ENCODE peak calls at places on chromosomes 12 and 14, in seven cellular contexts. One of them, this sample, is unnamed.

GRCh38 chr12:121537814-121538698 is 42.8 kb downstream of the KDM2B start:
- DNase-seq in epithelial cell of esophagus: no peak
- DNase-seq in stomach: peak; percentile 33
- DNase-seq in thyroid gland: peak; percentile 41
- DNase-seq in A673: peak; percentile 31
- DNase-seq in body of pancreas: no peak
- DNase-seq in heart left ventricle: no peak
- DNase-seq in this sample: no peak

GRCh38 chr12:19462441-19462840 is 23.1 kb downstream of the AEBP2 start:
- DNase-seq in heart left ventricle: no peak
- DNase-seq in body of pancreas: no peak
- DNase-seq in A673: peak; percentile 47
- DNase-seq in epithelial cell of esophagus: no peak
- DNase-seq in stomach: no peak
- DNase-seq in thyroid gland: no peak
- DNase-seq in this sample: no peak

GRCh38 chr12:11901687-11902524 is 168.8 kb upstream of the BCL2L14 start:
- DNase-seq in A673: no peak
- DNase-seq in thyroid gland: no peak
- DNase-seq in epithelial cell of esophagus: no peak
- DNase-seq in stomach: no peak
- DNase-seq in heart left ventricle: no peak
- DNase-seq in body of pancreas: no peak
- DNase-seq in this sample: no peak

GRCh38 chr14:100620437-100621100 is 33.4 kb upstream of the BEGAIN start:
- DNase-seq in heart left ventricle: no peak
- DNase-seq in A673: no peak
- DNase-seq in stomach: no peak
- DNase-seq in thyroid gland: no peak
- DNase-seq in body of pancreas: peak; percentile 7
- DNase-seq in epithelial cell of esophagus: no peak
- DNase-seq in this sample: no peak

GRCh38 chr14:63650336-63650952 is 8.8 kb upstream of the WDR89 start:
- DNase-seq in epithelial cell of esophagus: no peak
- DNase-seq in thyroid gland: peak; percentile 79
- DNase-seq in stomach: no peak
- DNase-seq in body of pancreas: peak; percentile 40
- DNase-seq in A673: no peak
- DNase-seq in heart left ventricle: no peak
- DNase-seq in this sample: no peak

GRCh38 chr14:64654072-64654899 is 49.9 kb upstream of the PLEKHG3 start:
- DNase-seq in epithelial cell of esophagus: peak; percentile 87
- DNase-seq in A673: no peak
- DNase-seq in heart left ventricle: no peak
- DNase-seq in thyroid gland: no peak
- DNase-seq in body of pancreas: no peak
- DNase-seq in stomach: no peak
- DNase-seq in this sample: no peak

GRCh38 chr12:47744005-47744651 is 14.6 kb downstream of the RAPGEF3 start:
- DNase-seq in epithelial cell of esophagus: peak; percentile 89
- DNase-seq in thyroid gland: peak; percentile 89
- DNase-seq in heart left ventricle: no peak
- DNase-seq in stomach: peak; percentile 83
- DNase-seq in A673: no peak
- DNase-seq in body of pancreas: peak; percentile 84
- DNase-seq in this sample: no peak

GRCh38 chr14:100072783-100073346 is 7.6 kb downstream of the EVL start:
- DNase-seq in body of pancreas: no peak
- DNase-seq in heart left ventricle: no peak
- DNase-seq in epithelial cell of esophagus: peak; percentile 86
- DNase-seq in thyroid gland: peak; percentile 64
- DNase-seq in stomach: peak; percentile 47
- DNase-seq in A673: no peak
- DNase-seq in this sample: no peak

GRCh38 chr14:93027810-93028723 is 87.7 kb downstream of the ITPK1 start:
- DNase-seq in stomach: no peak
- DNase-seq in thyroid gland: peak; percentile 84
- DNase-seq in A673: no peak
- DNase-seq in heart left ventricle: no peak
- DNase-seq in body of pancreas: no peak
- DNase-seq in epithelial cell of esophagus: no peak
- DNase-seq in this sample: no peak

GRCh38 chr12:34048714-34049113 is 26.4 kb downstream of the ALG10 start:
- DNase-seq in epithelial cell of esophagus: no peak
- DNase-seq in body of pancreas: no peak
- DNase-seq in heart left ventricle: no peak
- DNase-seq in thyroid gland: no peak
- DNase-seq in A673: no peak
- DNase-seq in stomach: no peak
- DNase-seq in this sample: no peak

GRCh38 chr14:38129705-38130104 is 78.0 kb upstream of the SSTR1 start:
- DNase-seq in thyroid gland: no peak
- DNase-seq in epithelial cell of esophagus: no peak
- DNase-seq in body of pancreas: no peak
- DNase-seq in heart left ventricle: no peak
- DNase-seq in stomach: no peak
- DNase-seq in A673: no peak
- DNase-seq in this sample: no peak

GRCh38 chr12:41368006-41368405 is 179.9 kb downstream of the PDZRN4 start:
- DNase-seq in body of pancreas: no peak
- DNase-seq in A673: peak; percentile 23
- DNase-seq in heart left ventricle: no peak
- DNase-seq in stomach: no peak
- DNase-seq in epithelial cell of esophagus: peak; percentile 17
- DNase-seq in thyroid gland: no peak
- DNase-seq in this sample: no peak

GRCh38 chr14:35814371-35815005 is 5.4 kb upstream of the RALGAPA1 start:
- DNase-seq in epithelial cell of esophagus: peak; percentile 66
- DNase-seq in heart left ventricle: peak; percentile 42
- DNase-seq in thyroid gland: peak; percentile 58
- DNase-seq in body of pancreas: peak; percentile 65
- DNase-seq in stomach: peak; percentile 67
- DNase-seq in A673: peak; percentile 83
- DNase-seq in this sample: no peak

GRCh38 chr12:130925616-130926015 is 28.1 kb upstream of the ADGRD1 start:
- DNase-seq in thyroid gland: no peak
- DNase-seq in epithelial cell of esophagus: no peak
- DNase-seq in A673: no peak
- DNase-seq in stomach: no peak
- DNase-seq in heart left ventricle: no peak
- DNase-seq in body of pancreas: no peak
- DNase-seq in this sample: no peak

GRCh38 chr12:42586268-42586667 is 3.3 kb downstream of the PRICKLE1 start:
- DNase-seq in epithelial cell of esophagus: no peak
- DNase-seq in stomach: no peak
- DNase-seq in thyroid gland: no peak
- DNase-seq in A673: no peak
- DNase-seq in body of pancreas: no peak
- DNase-seq in heart left ventricle: no peak
- DNase-seq in this sample: no peak

GRCh38 chr14:104322531-104323466 is 184.4 kb downstream of the KIF26A start:
- DNase-seq in stomach: peak; percentile 17
- DNase-seq in heart left ventricle: no peak
- DNase-seq in thyroid gland: no peak
- DNase-seq in epithelial cell of esophagus: no peak
- DNase-seq in A673: no peak
- DNase-seq in body of pancreas: peak; percentile 7
- DNase-seq in this sample: no peak

GRCh38 chr14:94538070-94538740 is 23.0 kb upstream of the SERPINA4 start:
- DNase-seq in stomach: no peak
- DNase-seq in heart left ventricle: no peak
- DNase-seq in thyroid gland: no peak
- DNase-seq in body of pancreas: no peak
- DNase-seq in A673: no peak
- DNase-seq in epithelial cell of esophagus: no peak
- DNase-seq in this sample: no peak

GRCh38 chr12:39892146-39892545 is 213.7 kb downstream of the SLC2A13 start:
- DNase-seq in heart left ventricle: no peak
- DNase-seq in epithelial cell of esophagus: no peak
- DNase-seq in stomach: no peak
- DNase-seq in A673: no peak
- DNase-seq in body of pancreas: no peak
- DNase-seq in thyroid gland: no peak
- DNase-seq in this sample: no peak

GRCh38 chr12:132023658-132024057 is 73.9 kb downstream of the EP400 start:
- DNase-seq in body of pancreas: no peak
- DNase-seq in thyroid gland: no peak
- DNase-seq in heart left ventricle: peak; percentile 57
- DNase-seq in epithelial cell of esophagus: no peak
- DNase-seq in A673: no peak
- DNase-seq in stomach: no peak
- DNase-seq in this sample: no peak

GRCh38 chr14:21104448-21105060 is 3.7 kb downstream of the TMEM253 start:
- DNase-seq in body of pancreas: peak; percentile 77
- DNase-seq in epithelial cell of esophagus: peak; percentile 88
- DNase-seq in A673: peak; percentile 91
- DNase-seq in stomach: peak; percentile 83
- DNase-seq in heart left ventricle: peak; percentile 84
- DNase-seq in thyroid gland: peak; percentile 86
- DNase-seq in this sample: peak; percentile 81

GRCh38 chr12:8887285-8887715 is 27.0 kb upstream of the PHC1 start:
- DNase-seq in epithelial cell of esophagus: peak; percentile 51
- DNase-seq in body of pancreas: no peak
- DNase-seq in stomach: no peak
- DNase-seq in heart left ventricle: no peak
- DNase-seq in A673: no peak
- DNase-seq in thyroid gland: no peak
- DNase-seq in this sample: no peak

GRCh38 chr12:54853933-54854538 is at the start of gene MUCL1:
- DNase-seq in epithelial cell of esophagus: peak; percentile 80
- DNase-seq in thyroid gland: peak; percentile 24
- DNase-seq in body of pancreas: peak; percentile 46
- DNase-seq in A673: peak; percentile 77
- DNase-seq in heart left ventricle: no peak
- DNase-seq in stomach: peak; percentile 69
- DNase-seq in this sample: no peak

DNA sequence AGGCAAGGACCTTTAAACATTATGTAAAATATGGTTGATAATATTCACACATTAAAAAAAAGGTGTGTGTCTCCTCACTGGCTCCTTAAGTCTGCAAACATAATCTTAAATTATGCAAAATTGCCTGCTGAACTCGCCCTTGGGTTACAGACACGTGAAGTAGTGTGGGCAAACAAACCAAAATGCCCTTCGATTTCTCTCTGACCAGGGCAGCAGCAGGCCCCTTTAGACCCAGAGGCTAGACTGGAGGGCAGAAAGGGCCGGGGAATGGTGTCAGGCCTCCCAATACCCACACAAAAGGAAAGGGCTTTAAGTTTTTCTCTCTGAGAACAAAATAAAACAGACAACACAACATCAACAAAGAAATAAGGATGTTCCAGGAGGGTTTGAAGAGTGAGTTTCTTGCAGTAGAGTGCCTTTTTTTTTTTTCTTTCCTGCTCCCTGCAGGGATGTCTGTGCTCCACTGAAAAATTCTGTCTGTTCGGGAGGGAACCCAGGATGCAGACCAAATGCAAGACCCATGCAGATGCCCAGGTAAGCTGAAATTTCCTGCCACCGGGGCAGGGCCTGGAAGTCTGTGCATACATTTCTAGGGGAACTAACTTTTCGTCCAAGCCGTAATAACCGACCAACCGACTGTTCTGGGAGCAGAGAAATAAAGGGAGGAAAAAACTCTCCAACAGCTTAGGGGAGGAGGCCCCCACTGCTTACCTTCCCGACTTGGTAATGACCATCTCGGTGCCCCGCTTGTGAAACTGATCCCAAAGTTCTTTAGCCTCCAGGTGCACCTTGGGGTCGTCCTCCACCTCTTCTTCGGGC is 1.7 kb downstream of the TBX3 start:
- DNase-seq in A673: no peak
- DNase-seq in heart left ventricle: no peak
- DNase-seq in stomach: no peak
- DNase-seq in thyroid gland: no peak
- DNase-seq in body of pancreas: no peak
- DNase-seq in epithelial cell of esophagus: no peak
- DNase-seq in this sample: no peak
- H3K4me3 ChIP-seq in A673: peak overlapping the region; percentile 67
- H3K4me3 ChIP-seq in heart left ventricle: peak overlapping the region; percentile 75
- H3K4me3 ChIP-seq in stomach: peak overlapping the region; percentile 58
- H3K4me3 ChIP-seq in thyroid gland: peak overlapping the region; percentile 88
- H3K4me3 ChIP-seq in body of pancreas: no peak overlapping the region
- H3K4me3 ChIP-seq in epithelial cell of esophagus: peak overlapping the region; percentile 58
- H3K4me3 ChIP-seq in this sample: peak overlapping the region; percentile 65

DNA sequence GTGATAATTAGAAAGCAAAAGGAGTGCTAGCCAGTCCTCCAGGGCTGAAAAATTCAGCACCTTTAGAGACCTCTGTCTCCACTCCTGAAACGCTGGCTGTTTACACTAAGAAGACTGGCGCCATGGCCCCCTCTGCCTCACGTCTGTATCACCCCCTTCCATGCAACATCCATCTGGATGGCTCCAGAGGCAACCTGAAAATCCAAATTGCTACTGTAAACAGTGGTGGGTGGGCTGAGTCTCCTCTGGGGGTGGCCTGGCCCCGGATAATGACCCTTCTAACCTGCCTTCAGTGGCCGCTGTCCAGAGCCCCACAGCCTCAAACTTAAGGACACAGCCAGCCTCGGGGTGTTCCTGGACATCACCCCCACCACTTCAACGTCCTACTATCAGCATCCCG is 1.4 kb downstream of the PRKD1 start:
- DNase-seq in stomach: no peak
- DNase-seq in heart left ventricle: no peak
- DNase-seq in body of pancreas: no peak
- DNase-seq in A673: no peak
- DNase-seq in epithelial cell of esophagus: no peak
- DNase-seq in thyroid gland: no peak
- DNase-seq in this sample: no peak
- H3K4me3 ChIP-seq in stomach: peak overlapping the region; percentile 74
- H3K4me3 ChIP-seq in heart left ventricle: peak overlapping the region; percentile 87
- H3K4me3 ChIP-seq in body of pancreas: peak overlapping the region; percentile 26
- H3K4me3 ChIP-seq in A673: peak overlapping the region; percentile 97
- H3K4me3 ChIP-seq in epithelial cell of esophagus: no peak overlapping the region
- H3K4me3 ChIP-seq in thyroid gland: peak overlapping the region; percentile 56
- H3K4me3 ChIP-seq in this sample: peak overlapping the region; percentile 64

DNA sequence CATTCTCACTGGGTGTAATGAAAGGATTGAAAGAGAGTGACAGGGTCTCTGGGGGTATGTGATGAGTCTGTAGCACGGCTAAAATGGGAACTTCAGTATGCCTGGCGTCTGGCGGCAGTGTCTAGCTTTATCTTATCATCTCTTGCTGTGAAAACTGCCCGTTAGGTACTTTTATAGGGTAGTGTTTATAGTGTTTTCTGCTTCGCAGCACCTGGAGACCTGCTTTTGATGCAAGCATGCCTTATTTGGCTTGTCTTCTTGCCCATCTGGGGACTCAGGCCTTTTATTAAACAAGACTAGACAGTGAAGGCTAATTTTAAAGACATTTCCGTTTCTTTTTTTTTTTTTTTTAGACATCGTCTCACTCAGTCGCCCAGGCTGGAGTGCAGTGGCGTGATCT is 36.3 kb upstream of the ALDH2 start:
- DNase-seq in body of pancreas: no peak
- DNase-seq in thyroid gland: no peak
- DNase-seq in stomach: no peak
- DNase-seq in heart left ventricle: no peak
- DNase-seq in epithelial cell of esophagus: no peak
- DNase-seq in A673: no peak
- DNase-seq in this sample: no peak
- H3K4me3 ChIP-seq in body of pancreas: no peak overlapping the region
- H3K4me3 ChIP-seq in thyroid gland: no peak overlapping the region
- H3K4me3 ChIP-seq in stomach: no peak overlapping the region
- H3K4me3 ChIP-seq in heart left ventricle: no peak overlapping the region
- H3K4me3 ChIP-seq in epithelial cell of esophagus: no peak overlapping the region
- H3K4me3 ChIP-seq in A673: no peak overlapping the region
- H3K4me3 ChIP-seq in this sample: no peak overlapping the region

GRCh38 chr12:65603428-65604351 is 220.6 kb upstream of the HMGA2 start:
- DNase-seq in epithelial cell of esophagus: peak; percentile 73
- DNase-seq in stomach: peak; percentile 45
- DNase-seq in A673: peak; percentile 38
- DNase-seq in body of pancreas: no peak
- DNase-seq in heart left ventricle: peak; percentile 37
- DNase-seq in thyroid gland: peak; percentile 91
- DNase-seq in this sample: no peak
- H3K4me3 ChIP-seq in epithelial cell of esophagus: peak overlapping the region; percentile 5
- H3K4me3 ChIP-seq in stomach: no peak overlapping the region
- H3K4me3 ChIP-seq in A673: peak overlapping the region; percentile 36
- H3K4me3 ChIP-seq in body of pancreas: no peak overlapping the region
- H3K4me3 ChIP-seq in heart left ventricle: peak overlapping the region; percentile 51
- H3K4me3 ChIP-seq in thyroid gland: no peak overlapping the region
- H3K4me3 ChIP-seq in this sample: no peak overlapping the region